ENCODE peak calls at places on chromosomes 13 and 19, in ten cellular contexts. S, K, G, A, F, Z, L, Y, P and Q are unnamed samples.
A peak's percentile ranks its signal among the peaks of the same experiment; 100 is the strongest.

GRCh38 chr19:43545276-43545675 is 12.3 kb downstream of the ZNF575 start:
- DNase-seq in G (no peak), S (no peak), F (no peak), L (no peak), P (no peak), K (no peak), Z (no peak), Y (no peak), A (no peak), Q (no peak)

GRCh38 chr13:18978447-18978846 is 203.2 kb downstream of the TUBA3C start:
- DNase-seq in L (no peak), Y (no peak), A (no peak), G (no peak), K (no peak), S (no peak), Z (no peak), F (peak; percentile 54), P (no peak), Q (no peak)

GRCh38 chr19:38806371-38806770 is 6.4 kb downstream of the LGALS4 start:
- DNase-seq in G (no peak), Y (no peak), A (no peak), P (no peak), S (no peak), F (no peak), Z (no peak), K (no peak), L (no peak), Q (no peak)

GRCh38 chr13:47289578-47289977 is 392.7 kb upstream of the HTR2A start:
- DNase-seq in G (no peak), S (no peak), L (no peak), K (no peak), Y (no peak), P (no peak), A (no peak), Z (no peak), F (no peak), Q (no peak)

GRCh38 chr19:17296278-17296677 is 6.9 kb downstream of the ABHD8 start:
- DNase-seq in F (no peak), Y (peak; percentile 31), P (no peak), Z (peak; percentile 50), L (peak; percentile 53), G (no peak), A (no peak), K (no peak), S (no peak), Q (no peak)

GRCh38 chr13:21055016-21055415 is 6.4 kb downstream of the LATS2 start:
- DNase-seq in K (no peak), F (no peak), G (no peak), S (no peak), L (peak; percentile 74), Z (no peak), A (no peak), Y (no peak), P (no peak), Q (no peak)

GRCh38 chr13:98475521-98475920 is 101.4 kb downstream of the STK24 start:
- DNase-seq in A (no peak), F (no peak), S (no peak), Z (no peak), L (no peak), G (no peak), P (no peak), K (no peak), Y (no peak), Q (no peak)

GRCh38 chr13:102935896-102936321 is 90.1 kb downstream of the ERCC5 start:
- DNase-seq in G (no peak), P (no peak), A (no peak), Z (no peak), K (no peak), Y (no peak), L (no peak), S (no peak), F (no peak), Q (no peak)

GRCh38 chr13:49938274-49938673 is 2.1 kb upstream of the SPRYD7 start:
- DNase-seq in Y (no peak), G (no peak), L (no peak), S (peak; percentile 19), A (no peak), P (no peak), Z (no peak), K (no peak), F (no peak), Q (peak; percentile 43)

GRCh38 chr13:46830405-46831005 is 33.5 kb upstream of the ESD start:
- DNase-seq in Z (no peak), L (no peak), Y (no peak), P (no peak), G (no peak), K (no peak), F (no peak), A (no peak), S (no peak), Q (no peak)

DNA sequence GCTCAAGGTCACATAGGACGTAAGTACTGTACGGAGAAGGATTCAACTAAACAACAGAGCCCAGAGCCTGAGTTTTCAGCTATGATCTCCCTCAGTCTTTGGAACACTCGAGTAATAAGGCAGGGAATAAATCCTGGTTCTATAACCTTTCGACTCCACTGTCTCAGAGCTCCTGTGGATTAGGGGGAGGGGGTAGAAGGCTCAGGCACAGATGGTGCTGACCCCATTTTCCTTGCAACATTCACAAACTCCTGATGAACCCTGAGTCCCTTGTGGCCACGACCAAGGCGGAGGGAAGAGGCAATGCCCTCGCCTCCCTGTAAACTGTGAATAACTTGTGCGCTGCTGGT is 21.3 kb downstream of the NOVA2 start:
- DNase-seq in K (no peak), L (no peak), A (no peak), Z (no peak), P (no peak), G (no peak), Y (no peak), S (no peak), F (no peak), Q (no peak)
- H3K4me3 ChIP-seq in K (no peak overlapping the region), L (no peak overlapping the region), A (no peak overlapping the region), Z (no peak overlapping the region), P (peak overlapping the region; percentile 53), G (peak overlapping the region; percentile 44), Y (no peak overlapping the region), S (no peak overlapping the region), F (no peak overlapping the region), Q (no peak overlapping the region)

GRCh38 chr13:112064222-112064621 is 2.7 kb upstream of the SOX1 start:
- DNase-seq in S (no peak), F (no peak), K (no peak), Y (no peak), Z (no peak), P (no peak), G (no peak), L (no peak), A (no peak), Q (no peak)
- H3K27me3 ChIP-seq in S (peaks cover 49% of the 10 kb centered on the region), F (peaks cover 95% of the 10 kb centered on the region), K (no peaks in the 10 kb centered on the region), Y (peaks cover 68% of the 10 kb centered on the region), Z (peaks cover 52% of the 10 kb centered on the region), P (peaks cover 25% of the 10 kb centered on the region), G (peaks cover 45% of the 10 kb centered on the region), L (peaks cover 71% of the 10 kb centered on the region), A (peaks cover 85% of the 10 kb centered on the region), Q (peaks cover 29% of the 10 kb centered on the region)

DNA sequence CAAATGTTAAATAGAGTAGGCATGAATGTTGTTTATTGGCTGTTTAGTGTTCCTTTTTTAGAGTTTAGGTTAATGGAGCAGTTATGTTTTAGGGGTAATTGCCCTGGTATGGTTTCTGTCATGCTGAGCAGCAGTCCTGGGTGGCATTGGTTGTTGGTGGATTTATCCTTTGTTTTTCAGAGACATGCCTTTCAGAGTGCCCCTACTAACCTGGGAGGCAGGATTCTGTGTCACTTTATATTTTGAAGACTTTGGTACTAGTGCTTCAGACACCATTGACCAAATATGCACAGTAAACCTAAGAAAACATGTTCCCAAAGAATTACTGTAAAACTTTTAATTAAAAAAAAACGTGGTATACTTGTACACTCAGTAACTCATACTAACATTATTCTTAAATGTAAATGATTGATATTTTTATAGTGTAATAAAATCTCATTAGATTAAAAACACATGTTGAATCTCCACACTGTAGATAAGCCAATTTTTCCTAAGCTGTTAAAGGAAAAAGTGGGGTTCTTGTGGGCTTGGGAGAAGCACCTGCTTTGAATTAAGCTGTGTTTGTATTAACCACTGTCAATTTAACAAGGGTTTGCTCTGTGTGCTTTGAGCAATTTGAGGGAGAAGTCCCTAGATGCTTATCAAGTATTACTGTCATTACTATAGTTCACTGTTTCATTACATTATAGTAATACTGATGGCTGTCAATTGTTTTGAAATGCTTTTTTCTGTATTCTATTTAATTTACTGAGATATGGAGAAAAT is 133.2 kb downstream of the LMO7 start:
- DNase-seq in K (no peak), P (no peak), L (no peak), Y (no peak), A (no peak), F (no peak), Z (no peak), G (no peak), S (no peak), Q (no peak)
- H3K4me1 ChIP-seq in K (no peaks in the 10 kb centered on the region), P (no peaks in the 10 kb centered on the region), L (peaks cover 64% of the 10 kb centered on the region), Y (peaks cover 19% of the 10 kb centered on the region), A (no peaks in the 10 kb centered on the region), F (peaks cover 17% of the 10 kb centered on the region), Z (peaks cover 12% of the 10 kb centered on the region), G (no peaks in the 10 kb centered on the region), S (peaks cover 9% of the 10 kb centered on the region), Q (no peaks in the 10 kb centered on the region)

GRCh38 chr19:6677924-6678689 is 8.1 kb upstream of the TNFSF14 start:
- DNase-seq in Z (peak; percentile 57), A (no peak), G (no peak), F (no peak), P (no peak), S (no peak), L (peak; percentile 20), K (no peak), Y (no peak), Q (no peak)
- H3K4me3 ChIP-seq in Z (no peak overlapping the region), A (no peak overlapping the region), G (no peak overlapping the region), F (no peak overlapping the region), P (no peak overlapping the region), S (no peak overlapping the region), L (no peak overlapping the region), K (no peak overlapping the region), Y (no peak overlapping the region), Q (no peak overlapping the region)

DNA sequence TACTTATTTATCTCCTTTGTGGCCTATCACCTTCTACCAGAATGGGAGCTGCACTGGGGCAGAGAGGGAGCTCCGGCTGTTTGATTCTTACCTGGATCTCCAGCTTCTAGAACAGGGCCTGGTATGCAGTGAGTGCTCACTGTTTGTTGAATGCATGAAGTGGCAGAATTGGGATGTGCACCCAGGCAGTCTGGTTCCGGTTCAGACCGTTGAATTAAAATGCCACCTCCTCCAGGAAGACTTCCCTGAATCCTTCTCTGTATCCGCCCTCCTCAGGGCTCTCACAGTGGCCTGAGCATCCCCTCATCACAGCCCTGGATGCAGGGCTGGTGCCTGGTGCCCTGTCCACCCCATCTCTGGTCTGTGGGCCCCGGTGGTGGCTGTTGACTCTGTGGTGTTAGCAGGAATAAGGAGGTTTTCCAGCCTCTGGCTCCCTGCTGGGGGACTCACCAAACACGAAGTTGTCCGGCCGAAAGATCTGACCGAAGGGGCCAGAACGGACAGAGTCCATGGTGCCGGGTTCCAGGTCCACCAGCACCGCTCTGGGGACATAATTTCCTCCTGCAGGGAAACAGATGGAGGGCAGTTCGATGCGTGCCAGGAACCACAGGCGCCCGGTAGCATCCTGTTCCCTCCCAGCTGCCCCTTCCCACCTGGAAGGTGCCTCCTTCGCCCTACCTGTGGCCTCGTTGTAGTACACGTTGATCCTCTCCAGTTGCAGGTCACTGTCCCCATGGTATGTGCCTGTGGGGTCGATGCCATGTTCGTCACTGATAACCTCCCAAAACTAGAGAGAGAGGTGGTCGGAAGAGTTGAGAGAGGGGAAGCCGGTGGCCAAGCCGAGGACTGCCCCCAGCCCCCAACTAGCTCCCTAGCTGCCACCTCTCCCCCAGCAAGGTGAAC is 1.0 kb downstream of the TUBB4A start:
- DNase-seq in P (no peak), Z (no peak), L (no peak), F (no peak), Y (no peak), G (no peak), K (no peak), A (no peak), S (no peak), Q (no peak)
- H3K27me3 ChIP-seq in P (no peaks in the 10 kb centered on the region), Z (peaks cover 9% of the 10 kb centered on the region), L (peaks cover 32% of the 10 kb centered on the region), F (peaks cover 52% of the 10 kb centered on the region), Y (peaks cover 16% of the 10 kb centered on the region), G (peaks cover 11% of the 10 kb centered on the region), K (peaks cover 15% of the 10 kb centered on the region), A (peaks cover 33% of the 10 kb centered on the region), S (no peaks in the 10 kb centered on the region), Q (peaks cover 2% of the 10 kb centered on the region)